ENCODE peak calls at places on chromosomes 7 and 10, in eight cellular contexts. K is adrenal gland, F is gastrocnemius medialis, J is right lobe of liver, Y is lower leg skin, Q is suprapubic skin, B is ovary, Z is breast epithelium. E is an unnamed sample.

GRCh38 chr10:66833861-66834260 is 92.0 kb upstream of the LRRTM3 start:
- DNase-seq in K (no peak), F (no peak), J (no peak), Y (no peak), Q (no peak), B (no peak), Z (no peak), E (no peak)

GRCh38 chr10:128047991-128048826 is 78.0 kb downstream of the MKI67 start:
- DNase-seq in K (no peak), F (no peak), J (no peak), Y (no peak), Q (no peak), B (no peak), Z (no peak), E (no peak)

GRCh38 chr7:91636129-91636724 is 244.3 kb downstream of the MTERF1 start:
- DNase-seq in K (peak; percentile 24), F (no peak), J (no peak), Y (no peak), Q (no peak), B (no peak), Z (no peak), E (no peak)

GRCh38 chr10:520402-520787 is 169.1 kb downstream of the DIP2C start:
- DNase-seq in K (no peak), F (peak; percentile 51), J (no peak), Y (no peak), Q (no peak), B (peak; percentile 57), Z (peak; percentile 45), E (peak; percentile 20)

GRCh38 chr10:74863508-74863907 is 37.1 kb downstream of the KAT6B start:
- DNase-seq in K (no peak), F (no peak), J (no peak), Y (no peak), Q (no peak), B (no peak), Z (no peak), E (no peak)

GRCh38 chr7:48209004-48209600 is 37.8 kb downstream of the ABCA13 start:
- DNase-seq in K (no peak), F (no peak), J (no peak), Y (no peak), Q (no peak), B (no peak), Z (no peak), E (no peak)

GRCh38 chr10:103872137-103872933 is 17.0 kb upstream of the SH3PXD2A start:
- DNase-seq in K (no peak), F (peak; percentile 43), J (no peak), Y (peak; percentile 31), Q (no peak), B (no peak), Z (peak; percentile 81), E (no peak)

GRCh38 chr7:7868245-7868899 is 100.2 kb upstream of the GLCCI1 start:
- DNase-seq in K (no peak), F (no peak), J (no peak), Y (no peak), Q (no peak), B (no peak), Z (no peak), E (no peak)

GRCh38 chr10:122116331-122116730 is 127.4 kb downstream of the TACC2 start:
- DNase-seq in K (peak; percentile 72), F (peak; percentile 62), J (no peak), Y (no peak), Q (no peak), B (no peak), Z (no peak), E (no peak)

GRCh38 chr10:91159254-91159783 is 61.1 kb upstream of the PCGF5 start:
- DNase-seq in K (peak; percentile 27), F (no peak), J (no peak), Y (no peak), Q (no peak), B (no peak), Z (no peak), E (no peak)

GRCh38 chr10:46287846-46288480 is 1.2 kb downstream of the ANTXRL start:
- DNase-seq in K (no peak), F (no peak), J (no peak), Y (peak; percentile 85), Q (no peak), B (no peak), Z (peak; percentile 81), E (peak; percentile 79)

GRCh38 chr7:101121996-101122932 is 4.6 kb upstream of the SERPINE1 start:
- DNase-seq in K (peak; percentile 67), F (peak; percentile 68), J (peak; percentile 59), Y (peak; percentile 92), Q (peak; percentile 83), B (peak; percentile 91), Z (peak; percentile 42), E (no peak)

GRCh38 chr10:96536129-96536528 is 22.4 kb upstream of the TLL2 start:
- DNase-seq in K (no peak), F (no peak), J (no peak), Y (no peak), Q (no peak), B (no peak), Z (no peak), E (no peak)

DNA sequence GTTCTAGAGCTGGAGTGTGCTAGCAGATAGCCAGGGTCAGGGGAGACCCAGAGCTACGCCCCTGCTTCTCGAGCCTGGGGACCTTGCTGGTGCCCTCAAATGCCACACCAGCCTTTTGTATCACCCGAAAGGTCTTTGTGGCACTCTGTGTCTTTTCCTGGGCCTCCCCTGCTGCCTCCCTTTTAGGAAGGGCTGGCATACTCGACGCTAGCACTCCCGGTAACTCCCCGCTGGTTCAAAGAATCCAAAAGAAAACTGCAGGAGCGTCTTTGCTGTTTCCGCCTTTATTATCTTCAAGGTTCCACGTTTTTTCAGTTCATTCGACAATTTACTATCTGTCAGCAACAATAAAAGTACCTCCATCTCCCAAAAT is 36.3 kb downstream of the CTBP2 start:
- DNase-seq in K (no peak), F (no peak), J (no peak), Y (no peak), Q (no peak), B (no peak), Z (no peak), E (no peak)
- H3K4me3 ChIP-seq in K (no peak overlapping the region), F (peak overlapping the region; percentile 50), J (no peak overlapping the region), Y (no peak overlapping the region), Q (peak overlapping the region; percentile 24), B (no peak overlapping the region), Z (no peak overlapping the region), E (no peak overlapping the region)

GRCh38 chr7:148940702-148941597 is 56.9 kb upstream of the EZH2 start:
- DNase-seq in K (peak; percentile 88), F (peak; percentile 81), J (peak; percentile 85), Y (peak; percentile 94), Q (peak; percentile 90), B (peak; percentile 79), Z (peak; percentile 60), E (peak; percentile 94)
- TF ChIP-seq POLR2A in K (peak; percentile 10), F (peak; percentile 76), J (peak; percentile 72), Y (no peak), Q (no peak), B (peak; percentile 50), Z (no peak), E (no peak)

DNA sequence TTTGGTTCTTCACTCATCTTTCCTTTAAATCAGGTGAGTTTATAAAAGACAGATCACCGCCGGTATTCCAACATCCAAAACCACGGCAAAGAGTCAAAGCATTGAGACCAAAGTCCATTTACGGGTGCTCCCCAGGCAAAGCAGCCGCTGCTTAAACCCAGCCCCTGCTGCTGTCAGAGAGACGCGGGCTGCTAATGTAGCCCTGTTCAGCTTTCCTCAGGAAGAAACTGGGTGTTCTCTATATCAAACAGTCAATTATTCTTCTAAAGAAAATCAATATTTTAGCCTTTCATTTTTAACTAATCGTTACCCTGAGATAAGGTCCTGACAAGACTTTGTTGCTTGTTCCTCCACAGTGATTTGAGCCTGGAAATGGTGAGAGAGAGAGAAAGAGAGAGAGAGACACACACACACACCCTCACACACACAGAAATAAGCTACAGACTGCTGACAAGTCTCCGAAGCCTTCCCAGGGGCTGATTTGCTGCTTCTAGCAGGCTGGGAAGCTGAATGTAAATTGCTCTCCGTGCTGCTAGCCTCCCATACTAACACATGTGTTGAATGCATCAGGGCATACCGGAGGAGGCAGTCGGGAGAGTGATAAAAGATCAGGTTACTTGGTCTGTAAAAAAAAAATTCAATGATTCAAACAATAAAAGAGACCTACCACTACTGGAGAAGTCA is 183.0 kb upstream of the ANK3 start:
- DNase-seq in K (no peak), F (peak; percentile 13), J (peak; percentile 54), Y (no peak), Q (no peak), B (peak; percentile 8), Z (no peak), E (no peak)
- H3K4me3 ChIP-seq in K (no peak overlapping the region), F (peak overlapping the region; percentile 35), J (peak overlapping the region; percentile 12), Y (no peak overlapping the region), Q (peak overlapping the region; percentile 35), B (no peak overlapping the region), Z (peak overlapping the region; percentile 33), E (no peak overlapping the region)

DNA sequence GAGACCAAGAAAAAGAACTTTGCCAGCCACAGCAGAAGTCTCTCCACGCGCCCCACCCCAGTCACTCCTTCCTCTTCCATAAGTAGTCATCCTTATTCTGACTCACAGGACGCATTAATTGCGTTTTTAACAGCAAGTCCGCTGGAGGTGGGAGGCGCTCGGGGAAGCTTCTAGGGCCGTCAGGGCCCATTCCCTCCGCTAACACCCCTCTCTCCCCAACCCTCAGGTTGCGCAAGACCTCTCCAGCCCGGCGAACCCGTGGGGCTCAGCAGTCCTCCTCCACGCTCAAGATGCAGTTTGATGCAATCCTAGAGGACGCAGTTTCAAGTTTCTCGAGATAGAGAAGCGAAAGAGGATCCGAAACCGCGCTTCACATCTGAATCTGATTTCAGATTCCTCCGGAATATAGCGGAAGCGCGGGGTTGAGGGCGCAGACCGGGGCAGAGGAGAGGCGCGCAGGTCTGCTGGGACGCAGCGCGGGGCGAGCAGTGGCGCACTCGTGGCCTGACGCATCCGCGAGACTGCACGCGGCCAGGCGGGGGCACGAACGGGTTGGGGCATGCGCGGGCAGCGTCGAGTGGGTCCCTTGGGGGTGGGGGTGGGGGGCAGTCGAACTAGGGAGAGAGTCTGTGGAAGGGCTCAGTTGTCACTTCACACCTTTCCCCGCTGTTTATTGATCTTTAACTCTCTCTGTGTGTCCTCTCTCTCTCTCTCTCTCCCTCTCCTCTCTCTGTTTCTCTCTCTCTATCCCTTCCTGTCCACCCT is 37.8 kb upstream of the PSAP start:
- DNase-seq in K (peak; percentile 87), F (peak; percentile 77), J (peak; percentile 83), Y (peak; percentile 98), Q (peak; percentile 90), B (peak; percentile 92), Z (peak; percentile 69), E (peak; percentile 95)
- TF ChIP-seq POLR2A in K (peak; percentile 49), F (peak; percentile 86), J (no peak), Y (peak; percentile 5), Q (no peak), B (peak; percentile 87), Z (no peak), E (no peak)